ENCODE peak calls at places on chromosome 22, in six cellular contexts. N is GM03348; C is stimulated activated naive CD4-positive, alpha-beta T cell; Y is tibial artery; U is activated CD8-positive, alpha-beta T cell treated with anti-CD3 and anti-CD28 coated beads for 36 hours; Q is left ventricle myocardium inferior. L is an unnamed sample.
A peak's percentile ranks its signal among the peaks of the same experiment; 100 is the strongest.

GRCh38 chr22:27438271-27438980 is 363.1 kb downstream of the MN1 start:
- DNase-seq in Y (peak; percentile 80), N (peak; percentile 67), C (no peak), U (no peak), Q (no peak), L (peak; percentile 45)

GRCh38 chr22:39731881-39732555 is 161.5 kb downstream of the CACNA1I start:
- DNase-seq in C (no peak), Y (peak; percentile 27), N (peak; percentile 1), Q (no peak), U (no peak), L (no peak)

GRCh38 chr22:29524440-29525191 is 28.9 kb downstream of the THOC5 start:
- DNase-seq in U (peak; percentile 35), C (no peak), Q (peak; percentile 26), N (peak; percentile 49), Y (no peak), L (peak; percentile 25)

GRCh38 chr22:45968751-45969413 is 8.1 kb downstream of the WNT7B start:
- DNase-seq in Y (no peak), Q (no peak), N (peak; percentile 68), U (peak; percentile 27), C (no peak), L (peak; percentile 59)

GRCh38 chr22:47374273-47374771 is 611.9 kb downstream of the TBC1D22A start:
- DNase-seq in N (no peak), Y (no peak), C (no peak), Q (no peak), U (no peak), L (no peak)

GRCh38 chr22:24543068-24543675 is 11.8 kb downstream of the GUCD1 start:
- DNase-seq in U (no peak), N (no peak), Y (no peak), C (no peak), Q (no peak), L (no peak)

GRCh38 chr22:46613606-46613997 is 6.6 kb upstream of the GRAMD4 start:
- DNase-seq in C (no peak), Y (no peak), U (peak; percentile 64), Q (no peak), N (no peak), L (no peak)

GRCh38 chr22:39021552-39022250 is 774 bp downstream of the APOBEC3D start:
- DNase-seq in Y (no peak), C (no peak), N (peak; percentile 26), Q (no peak), U (no peak), L (no peak)

GRCh38 chr22:49999901-50000586 is 12.5 kb downstream of the IL17REL start:
- DNase-seq in C (no peak), N (peak; percentile 6), Y (peak; percentile 63), Q (no peak), U (no peak), L (no peak)

GRCh38 chr22:46996595-46997310 is 234.3 kb downstream of the TBC1D22A start:
- DNase-seq in Q (no peak), N (no peak), U (no peak), C (no peak), Y (no peak), L (no peak)